ENCODE peak calls at places on chromosomes 1 and 21, in four cellular contexts. One of them, this sample, is unnamed.

GRCh38 chr1:62508187-62508758 is 71.4 kb downstream of the USP1 start:
- DNase-seq in body of pancreas: peak; percentile 11
- DNase-seq in OCI-LY7: peak; percentile 42
- DNase-seq in heart right ventricle: peak; percentile 24
- DNase-seq in this sample: peak; percentile 42

GRCh38 chr21:29558331-29558730 is 259.6 kb downstream of the BACH1 start:
- DNase-seq in body of pancreas: no peak
- DNase-seq in OCI-LY7: no peak
- DNase-seq in heart right ventricle: no peak
- DNase-seq in this sample: no peak

GRCh38 chr1:36735436-36735835 is 252.7 kb upstream of the CSF3R start:
- DNase-seq in body of pancreas: no peak
- DNase-seq in OCI-LY7: no peak
- DNase-seq in heart right ventricle: no peak
- DNase-seq in this sample: no peak

GRCh38 chr1:19613075-19613748 is 30.9 kb upstream of the NBL1 start:
- DNase-seq in body of pancreas: no peak
- DNase-seq in OCI-LY7: no peak
- DNase-seq in heart right ventricle: no peak
- DNase-seq in this sample: no peak

GRCh38 chr1:18965206-18966173 is 9.0 kb upstream of the IFFO2 start:
- DNase-seq in body of pancreas: no peak
- DNase-seq in OCI-LY7: no peak
- DNase-seq in heart right ventricle: no peak
- DNase-seq in this sample: peak; percentile 34

GRCh38 chr1:44500181-44501021 is 95.3 kb downstream of the RNF220 start:
- DNase-seq in body of pancreas: peak; percentile 13
- DNase-seq in OCI-LY7: no peak
- DNase-seq in heart right ventricle: peak; percentile 16
- DNase-seq in this sample: peak; percentile 59

GRCh38 chr1:223341111-223341510 is 22.9 kb downstream of the SUSD4 start:
- DNase-seq in body of pancreas: peak; percentile 75
- DNase-seq in OCI-LY7: no peak
- DNase-seq in heart right ventricle: peak; percentile 69
- DNase-seq in this sample: peak; percentile 35

GRCh38 chr1:204213668-204214662 is at the start of gene GOLT1A:
- DNase-seq in body of pancreas: peak; percentile 94
- DNase-seq in OCI-LY7: no peak
- DNase-seq in heart right ventricle: peak; percentile 57
- DNase-seq in this sample: peak; percentile 87

GRCh38 chr1:211118407-211119102 is 15.4 kb downstream of the KCNH1 start:
- DNase-seq in body of pancreas: no peak
- DNase-seq in OCI-LY7: no peak
- DNase-seq in heart right ventricle: no peak
- DNase-seq in this sample: no peak

GRCh38 chr1:36520771-36521420 is 38.2 kb upstream of the CSF3R start:
- DNase-seq in body of pancreas: no peak
- DNase-seq in OCI-LY7: no peak
- DNase-seq in heart right ventricle: no peak
- DNase-seq in this sample: no peak

GRCh38 chr1:176696689-176697088 is 233.7 kb downstream of the PAPPA2 start:
- DNase-seq in body of pancreas: no peak
- DNase-seq in OCI-LY7: no peak
- DNase-seq in heart right ventricle: no peak
- DNase-seq in this sample: no peak

GRCh38 chr21:29290245-29290644 is 8.5 kb upstream of the BACH1 start:
- DNase-seq in body of pancreas: no peak
- DNase-seq in OCI-LY7: no peak
- DNase-seq in heart right ventricle: no peak
- DNase-seq in this sample: no peak

GRCh38 chr1:247147781-247148180 is 24.0 kb downstream of the ZNF124 start:
- DNase-seq in body of pancreas: no peak
- DNase-seq in OCI-LY7: no peak
- DNase-seq in heart right ventricle: no peak
- DNase-seq in this sample: no peak

GRCh38 chr1:247146671-247147070 is 25.1 kb downstream of the ZNF124 start:
- DNase-seq in body of pancreas: no peak
- DNase-seq in OCI-LY7: no peak
- DNase-seq in heart right ventricle: no peak
- DNase-seq in this sample: no peak

GRCh38 chr1:247145279-247145678 is 26.5 kb downstream of the ZNF124 start:
- DNase-seq in body of pancreas: no peak
- DNase-seq in OCI-LY7: no peak
- DNase-seq in heart right ventricle: no peak
- DNase-seq in this sample: no peak
- H3K9me3 ChIP-seq in body of pancreas: peaks cover 83% of the 10 kb centered on the region
- H3K9me3 ChIP-seq in OCI-LY7: peaks cover 47% of the 10 kb centered on the region
- H3K9me3 ChIP-seq in heart right ventricle: peaks cover 91% of the 10 kb centered on the region
- H3K9me3 ChIP-seq in this sample: no peaks in the 10 kb centered on the region

DNA sequence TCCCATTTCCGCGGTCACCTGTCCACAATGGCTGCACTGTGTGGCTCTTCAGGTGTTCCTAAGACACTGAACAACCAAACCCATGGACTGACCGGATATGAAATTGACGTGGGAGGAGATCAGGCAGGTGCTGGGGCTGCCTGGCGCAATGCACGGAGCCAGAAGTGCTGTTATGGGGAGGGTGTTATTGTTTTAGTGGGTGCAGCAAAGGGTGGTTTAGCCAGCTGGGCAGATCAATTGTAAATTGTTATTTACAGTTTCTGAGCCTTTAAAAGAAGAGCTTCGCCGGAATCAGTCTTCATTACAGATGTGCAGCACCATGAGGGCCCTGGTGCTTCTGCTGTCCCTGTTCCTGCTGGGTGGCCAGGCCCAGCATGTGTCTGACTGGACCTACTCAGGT is at the start of gene CA6:
- DNase-seq in body of pancreas: no peak
- DNase-seq in OCI-LY7: no peak
- DNase-seq in heart right ventricle: no peak
- DNase-seq in this sample: no peak
- H3K4me1 ChIP-seq in body of pancreas: no peaks in the 10 kb centered on the region
- H3K4me1 ChIP-seq in OCI-LY7: peaks cover 13% of the 10 kb centered on the region
- H3K4me1 ChIP-seq in heart right ventricle: no peaks in the 10 kb centered on the region
- H3K4me1 ChIP-seq in this sample: peaks cover 8% of the 10 kb centered on the region

GRCh38 chr1:4062992-4063391 is 162.9 kb upstream of the C1orf174 start:
- DNase-seq in body of pancreas: no peak
- DNase-seq in OCI-LY7: no peak
- DNase-seq in heart right ventricle: no peak
- DNase-seq in this sample: no peak
- H3K9me3 ChIP-seq in body of pancreas: no peaks in the 10 kb centered on the region
- H3K9me3 ChIP-seq in OCI-LY7: no peaks in the 10 kb centered on the region
- H3K9me3 ChIP-seq in heart right ventricle: no peaks in the 10 kb centered on the region
- H3K9me3 ChIP-seq in this sample: no peaks in the 10 kb centered on the region

GRCh38 chr1:151713874-151714273 is 2.7 kb downstream of the CELF3 start:
- DNase-seq in body of pancreas: no peak
- DNase-seq in OCI-LY7: no peak
- DNase-seq in heart right ventricle: no peak
- DNase-seq in this sample: no peak
- H3K4me1 ChIP-seq in body of pancreas: peaks cover 7% of the 10 kb centered on the region
- H3K4me1 ChIP-seq in OCI-LY7: no peaks in the 10 kb centered on the region
- H3K4me1 ChIP-seq in heart right ventricle: peaks cover 4% of the 10 kb centered on the region
- H3K4me1 ChIP-seq in this sample: no peaks in the 10 kb centered on the region

DNA sequence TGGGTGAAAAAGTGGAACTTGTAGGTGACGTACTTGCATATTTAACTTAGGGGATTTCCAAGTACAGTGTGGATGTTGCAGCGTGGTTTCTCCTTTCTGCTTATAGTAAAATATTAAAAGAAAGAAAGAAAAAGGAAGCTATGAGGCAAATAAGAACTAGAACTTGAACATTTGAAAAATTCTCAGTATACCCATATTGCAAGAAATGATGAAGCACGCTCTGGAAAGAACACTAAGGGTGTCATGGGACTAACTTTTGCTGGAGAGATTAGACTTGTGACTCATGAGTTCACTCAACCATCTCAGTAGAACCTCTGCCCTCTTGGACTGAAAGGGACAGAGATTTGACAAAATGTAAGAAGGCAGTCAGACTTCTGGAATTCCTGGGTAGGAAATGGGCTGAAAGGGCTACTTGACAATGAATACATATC is 704.5 kb upstream of the ADGRL4 start:
- DNase-seq in body of pancreas: no peak
- DNase-seq in OCI-LY7: peak; percentile 61
- DNase-seq in heart right ventricle: no peak
- DNase-seq in this sample: no peak
- H3K9me3 ChIP-seq in body of pancreas: no peaks in the 10 kb centered on the region
- H3K9me3 ChIP-seq in OCI-LY7: no peaks in the 10 kb centered on the region
- H3K9me3 ChIP-seq in heart right ventricle: no peaks in the 10 kb centered on the region
- H3K9me3 ChIP-seq in this sample: no peaks in the 10 kb centered on the region

GRCh38 chr1:192401832-192402231 is 85.0 kb downstream of the RGS21 start:
- DNase-seq in body of pancreas: no peak
- DNase-seq in OCI-LY7: no peak
- DNase-seq in heart right ventricle: no peak
- DNase-seq in this sample: no peak

GRCh38 chr1:192399161-192399560 is 82.4 kb downstream of the RGS21 start:
- DNase-seq in body of pancreas: peak; percentile 4
- DNase-seq in OCI-LY7: no peak
- DNase-seq in heart right ventricle: no peak
- DNase-seq in this sample: no peak

DNA sequence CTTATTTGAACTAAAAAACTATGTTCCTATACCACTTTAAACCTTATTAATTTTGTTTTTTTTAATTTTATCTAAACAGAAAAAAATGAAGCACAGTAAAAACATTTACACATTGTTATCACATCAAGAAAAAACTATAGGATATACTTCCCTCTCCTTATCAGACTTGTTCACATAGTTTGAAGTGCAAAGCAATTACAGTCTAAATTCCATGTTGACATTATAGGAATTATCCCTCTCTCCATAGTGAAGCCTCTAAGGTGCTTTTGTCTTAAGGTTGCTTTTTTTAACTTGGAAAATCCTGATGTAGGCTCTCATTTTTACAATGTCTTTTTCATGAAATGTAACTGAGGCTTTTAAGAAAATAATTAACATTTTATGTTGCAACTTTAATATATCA is 85.8 kb downstream of the RGS21 start:
- DNase-seq in body of pancreas: no peak
- DNase-seq in OCI-LY7: no peak
- DNase-seq in heart right ventricle: no peak
- DNase-seq in this sample: peak; percentile 9
- H3K4me1 ChIP-seq in body of pancreas: no peaks in the 10 kb centered on the region
- H3K4me1 ChIP-seq in OCI-LY7: no peaks in the 10 kb centered on the region
- H3K4me1 ChIP-seq in heart right ventricle: no peaks in the 10 kb centered on the region
- H3K4me1 ChIP-seq in this sample: peaks cover 14% of the 10 kb centered on the region